ENCODE peak calls at places on chromosomes 1 and 21, in five cellular contexts. N is epithelial cell of esophagus, Q is DMS53, F is pancreas, A is NCI-H446 treated with DMSO at 0.1 percent for 48 hours. X is an unnamed sample.

GRCh38 chr1:151060241-151061011 is at the start of gene MLLT11:
- DNase-seq in N (peak), Q (peak), F (no peak), A (peak), X (no peak)

GRCh38 chr1:178784131-178784536 is 59.1 kb downstream of the RALGPS2 start:
- DNase-seq in N (no peak), Q (no peak), F (no peak), A (no peak), X (no peak)

GRCh38 chr1:39995973-39996393 is 41.0 kb downstream of the MFSD2A start:
- DNase-seq in N (no peak), Q (peak), F (no peak), A (peak), X (no peak)

GRCh38 chr1:37930246-37931142 is 16.4 kb downstream of the INPP5B start:
- DNase-seq in N (peak), Q (no peak), F (no peak), A (no peak), X (no peak)

GRCh38 chr1:201069636-201070035 is 42.6 kb downstream of the CACNA1S start:
- DNase-seq in N (no peak), Q (no peak), F (no peak), A (no peak), X (no peak)

GRCh38 chr21:21373969-21374368 is 375.8 kb downstream of the NCAM2 start:
- DNase-seq in N (no peak), Q (no peak), F (no peak), A (no peak), X (no peak)

GRCh38 chr1:50742523-50742922 is 217.5 kb downstream of the FAF1 start:
- DNase-seq in N (peak), Q (no peak), F (no peak), A (no peak), X (peak)

GRCh38 chr1:41655632-41656031 is 171.1 kb upstream of the EDN2 start:
- DNase-seq in N (no peak), Q (no peak), F (no peak), A (no peak), X (no peak)

GRCh38 chr1:224681816-224682215 is 65.7 kb downstream of the CNIH3 start:
- DNase-seq in N (no peak), Q (no peak), F (no peak), A (no peak), X (no peak)

GRCh38 chr1:206717237-206717989 is 32.7 kb downstream of the MAPKAPK2 start:
- DNase-seq in N (no peak), Q (no peak), F (no peak), A (no peak), X (no peak)

GRCh38 chr21:45573452-45574035 is 31.3 kb upstream of the SLC19A1 start:
- DNase-seq in N (no peak), Q (no peak), F (no peak), A (no peak), X (no peak)

GRCh38 chr1:201584510-201584991 is 45.6 kb downstream of the NAV1 start:
- DNase-seq in N (no peak), Q (no peak), F (no peak), A (no peak), X (no peak)

GRCh38 chr1:4422496-4423289 is 231.7 kb upstream of the AJAP1 start:
- DNase-seq in N (no peak), Q (no peak), F (no peak), A (no peak), X (no peak)

GRCh38 chr1:74858136-74858535 is 125.2 kb downstream of the TYW3 start:
- DNase-seq in N (no peak), Q (no peak), F (no peak), A (no peak), X (no peak)

GRCh38 chr1:233725423-233725822 is 111.5 kb downstream of the KCNK1 start:
- DNase-seq in N (no peak), Q (no peak), F (no peak), A (no peak), X (no peak)

GRCh38 chr1:21297975-21298374 is 7.7 kb upstream of the ECE1 start:
- DNase-seq in N (peak), Q (peak), F (no peak), A (peak), X (peak)

GRCh38 chr1:114828251-114828650 is 26.4 kb upstream of the SYCP1 start:
- DNase-seq in N (peak), Q (peak), F (no peak), A (no peak), X (no peak)

GRCh38 chr1:208855403-208855802 is 611.2 kb upstream of the PLXNA2 start:
- DNase-seq in N (no peak), Q (no peak), F (no peak), A (no peak), X (no peak)

GRCh38 chr21:36980280-36981048 is 14.0 kb upstream of the HLCS start:
- DNase-seq in N (peak), Q (peak), F (peak), A (no peak), X (no peak)

GRCh38 chr1:192159769-192160168 is 1.5 kb downstream of the RGS18 start:
- DNase-seq in N (no peak), Q (no peak), F (no peak), A (no peak), X (no peak)

GRCh38 chr1:221118176-221118937 is 239.1 kb downstream of the HLX start:
- DNase-seq in N (no peak), Q (no peak), F (no peak), A (peak), X (no peak)

GRCh38 chr1:232767381-232768074 is 37.7 kb upstream of the MAP10 start:
- DNase-seq in N (peak), Q (peak), F (no peak), A (peak), X (peak)

GRCh38 chr21:29208666-29209059 is 78.2 kb downstream of the MAP3K7CL start:
- DNase-seq in N (peak), Q (no peak), F (no peak), A (no peak), X (no peak)

GRCh38 chr1:227543283-227544066 is 19.9 kb upstream of the ZNF678 start:
- DNase-seq in N (no peak), Q (no peak), F (no peak), A (no peak), X (no peak)

GRCh38 chr1:152888126-152888525 is 10.0 kb downstream of the SMCP start:
- DNase-seq in N (peak), Q (no peak), F (no peak), A (no peak), X (no peak)

GRCh38 chr21:45859762-45860357 is 121.7 kb upstream of the COL6A1 start:
- DNase-seq in N (no peak), Q (no peak), F (no peak), A (no peak), X (no peak)

GRCh38 chr1:164180824-164181223 is 378.2 kb upstream of the PBX1 start:
- DNase-seq in N (peak), Q (no peak), F (no peak), A (no peak), X (no peak)

GRCh38 chr1:171245458-171246064 is 2.7 kb upstream of the FMO1 start:
- DNase-seq in N (peak), Q (peak), F (no peak), A (no peak), X (no peak)

GRCh38 chr1:184160942-184161698 is 109.6 kb downstream of the TSEN15 start:
- DNase-seq in N (no peak), Q (no peak), F (no peak), A (no peak), X (no peak)

GRCh38 chr1:99465176-99465900 is 180.6 kb upstream of the PALMD start:
- DNase-seq in N (peak), Q (peak), F (no peak), A (peak), X (peak)

GRCh38 chr1:220556641-220557040 is 28.7 kb downstream of the MARK1 start:
- DNase-seq in N (peak), Q (no peak), F (no peak), A (no peak), X (no peak)

GRCh38 chr1:115430717-115431116 is 92.7 kb upstream of the NGF start:
- DNase-seq in N (peak), Q (peak), F (no peak), A (no peak), X (peak)

GRCh38 chr1:213960963-213961362 is 26.8 kb upstream of the PROX1 start:
- DNase-seq in N (no peak), Q (no peak), F (no peak), A (no peak), X (no peak)

GRCh38 chr1:59142663-59143487 is 154.0 kb upstream of the FGGY start:
- DNase-seq in N (peak), Q (peak), F (no peak), A (no peak), X (peak)

GRCh38 chr1:100921110-100921706 is 25.3 kb downstream of the SLC30A7 start:
- DNase-seq in N (peak), Q (peak), F (no peak), A (peak), X (peak)

GRCh38 chr1:30034627-30035521 is 688.5 kb downstream of the MATN1 start:
- DNase-seq in N (no peak), Q (no peak), F (no peak), A (no peak), X (no peak)

GRCh38 chr1:173702736-173703135 is 12.0 kb upstream of the KLHL20 start:
- DNase-seq in N (no peak), Q (no peak), F (no peak), A (no peak), X (no peak)

GRCh38 chr1:23039308-23039826 is 20.1 kb downstream of the KDM1A start:
- DNase-seq in N (no peak), Q (no peak), F (no peak), A (no peak), X (no peak)